ENCODE peak calls at places on chromosomes 11 and 22, in five cellular contexts. G is AG08396, Z is ACHN, C is NCI-H2029, O is SK-N-SH. L is an unnamed sample.

GRCh38 chr11:65613091-65613928 is 711 bp downstream of the MAP3K11 start:
- DNase-seq in C (no peak), Z (peak), G (peak), O (no peak), L (peak)

GRCh38 chr22:28029201-28029948 is 110.3 kb upstream of the PITPNB start:
- DNase-seq in Z (no peak), C (peak), O (peak), G (no peak), L (no peak)

GRCh38 chr22:23080542-23081290 is 10.4 kb downstream of the GNAZ start:
- DNase-seq in O (no peak), C (no peak), Z (no peak), G (no peak), L (no peak)

GRCh38 chr22:46908641-46909107 is 146.2 kb downstream of the TBC1D22A start:
- DNase-seq in O (no peak), C (no peak), G (no peak), Z (no peak), L (no peak)

GRCh38 chr22:20258584-20259335 is 9.4 kb downstream of the RTN4R start:
- DNase-seq in C (no peak), G (no peak), O (peak), Z (no peak), L (no peak)

GRCh38 chr11:65208785-65209710 is 27.3 kb downstream of the CAPN1 start:
- DNase-seq in C (no peak), O (no peak), Z (no peak), G (no peak), L (no peak)

GRCh38 chr11:80637011-80637410 is 1196.2 kb upstream of the TENM4 start:
- DNase-seq in Z (no peak), G (no peak), O (no peak), C (no peak), L (no peak)

GRCh38 chr22:29621761-29622526 is 18.5 kb downstream of the NF2 start:
- DNase-seq in G (peak), Z (peak), C (no peak), O (no peak), L (peak)

GRCh38 chr11:87600938-87601337 is 563.2 kb downstream of the TMEM135 start:
- DNase-seq in G (no peak), O (no peak), C (no peak), Z (no peak), L (no peak)

GRCh38 chr11:9367551-9367950 is 16.9 kb upstream of the IPO7 start:
- DNase-seq in Z (no peak), O (no peak), G (no peak), C (no peak), L (no peak)

GRCh38 chr11:70569996-70570692 is 171.8 kb downstream of the CTTN start:
- DNase-seq in C (no peak), G (no peak), O (no peak), Z (no peak), L (no peak)

GRCh38 chr22:50302041-50302541 is 5.4 kb downstream of the PLXNB2 start:
- DNase-seq in O (no peak), G (peak), C (no peak), Z (no peak), L (peak)

GRCh38 chr11:79237111-79237510 is 203.7 kb downstream of the TENM4 start:
- DNase-seq in Z (no peak), C (no peak), G (no peak), O (no peak), L (no peak)

GRCh38 chr11:41398175-41398574 is 61.3 kb downstream of the LRRC4C start:
- DNase-seq in C (no peak), O (no peak), Z (no peak), G (no peak), L (peak)

GRCh38 chr11:91837649-91838330 is 386.8 kb upstream of the FAT3 start:
- DNase-seq in Z (no peak), G (no peak), C (no peak), O (no peak), L (no peak)

GRCh38 chr11:65695459-65696241 is 16.4 kb upstream of the KAT5 start:
- DNase-seq in C (peak), Z (no peak), O (no peak), G (no peak), L (peak)

GRCh38 chr11:128490092-128490491 is 97.3 kb downstream of the ETS1 start:
- DNase-seq in O (no peak), G (no peak), Z (no peak), C (no peak), L (no peak)

GRCh38 chr11:94067010-94067409 is 45.9 kb downstream of the HEPHL1 start:
- DNase-seq in Z (no peak), O (no peak), C (no peak), G (no peak), L (no peak)

GRCh38 chr11:70070736-70071135 is 7.4 kb upstream of the ANO1 start:
- DNase-seq in Z (no peak), G (no peak), O (peak), C (no peak), L (no peak)

GRCh38 chr22:28922540-28923244 is 39.3 kb downstream of the ZNRF3 start:
- DNase-seq in C (no peak), O (no peak), Z (no peak), G (no peak), L (no peak)

GRCh38 chr11:10355257-10355661 is 50.4 kb downstream of the ADM start:
- DNase-seq in C (no peak), O (no peak), G (no peak), Z (no peak), L (no peak)

GRCh38 chr22:26185190-26185589 is 15.9 kb downstream of the SEZ6L start:
- DNase-seq in Z (no peak), C (no peak), G (no peak), O (no peak), L (no peak)

GRCh38 chr11:44955019-44955738 is 4.5 kb upstream of the TP53I11 start:
- DNase-seq in O (no peak), G (peak), Z (peak), C (peak), L (peak)

GRCh38 chr11:72585762-72586590 is 88.2 kb downstream of the PDE2A start:
- DNase-seq in C (peak), Z (peak), O (peak), G (peak), L (peak)

GRCh38 chr11:85758480-85759039 is 52.4 kb downstream of the SYTL2 start:
- DNase-seq in C (no peak), Z (no peak), G (no peak), O (no peak), L (no peak)

GRCh38 chr22:17918840-17919239 is 105.5 kb downstream of the MICAL3 start:
- DNase-seq in G (peak), O (no peak), C (no peak), Z (peak), L (no peak)

GRCh38 chr22:20244744-20245576 is 23.2 kb downstream of the RTN4R start:
- DNase-seq in G (no peak), O (peak), Z (no peak), C (no peak), L (no peak)

GRCh38 chr22:46065733-46066454 is 84.4 kb upstream of the PPARA start:
- DNase-seq in O (no peak), C (no peak), G (no peak), Z (no peak), L (no peak)

GRCh38 chr11:1049911-1050580 is 13.5 kb upstream of the MUC6 start:
- DNase-seq in O (peak), C (no peak), Z (no peak), G (no peak), L (no peak)

L was measured in hepatocyte.